ENCODE peak calls at places on chromosomes 6 and 20, in nine cellular contexts. One of them, this sample, is unnamed.

GRCh38 chr6:80690611-80691090 is 584.2 kb downstream of the BCKDHB start:
- DNase-seq in spleen: no peak
- DNase-seq in lower leg skin: no peak
- DNase-seq in choroid plexus epithelial cell: no peak
- DNase-seq in tibial nerve: no peak
- DNase-seq in fibroblast of mammary gland: peak
- DNase-seq in osteoblast: no peak
- DNase-seq in lower lobe of right lung: no peak
- DNase-seq in adrenal gland: no peak
- DNase-seq in this sample: peak

GRCh38 chr20:34829191-34829590 is 3.7 kb upstream of the NCOA6 start:
- DNase-seq in fibroblast of mammary gland: no peak
- DNase-seq in tibial nerve: no peak
- DNase-seq in lower leg skin: no peak
- DNase-seq in lower lobe of right lung: no peak
- DNase-seq in spleen: no peak
- DNase-seq in choroid plexus epithelial cell: no peak
- DNase-seq in adrenal gland: no peak
- DNase-seq in osteoblast: no peak
- DNase-seq in this sample: no peak

GRCh38 chr6:123091091-123091895 is 95.3 kb downstream of the CLVS2 start:
- DNase-seq in lower lobe of right lung: no peak
- DNase-seq in tibial nerve: no peak
- DNase-seq in spleen: no peak
- DNase-seq in choroid plexus epithelial cell: peak
- DNase-seq in lower leg skin: no peak
- DNase-seq in osteoblast: peak
- DNase-seq in fibroblast of mammary gland: peak
- DNase-seq in adrenal gland: peak
- DNase-seq in this sample: peak

GRCh38 chr6:81614292-81614691 is 138.2 kb downstream of the TENT5A start:
- DNase-seq in lower lobe of right lung: no peak
- DNase-seq in adrenal gland: no peak
- DNase-seq in choroid plexus epithelial cell: peak
- DNase-seq in tibial nerve: no peak
- DNase-seq in spleen: no peak
- DNase-seq in lower leg skin: no peak
- DNase-seq in fibroblast of mammary gland: peak
- DNase-seq in osteoblast: no peak
- DNase-seq in this sample: peak

GRCh38 chr6:31761343-31761742 is 1.1 kb upstream of the SAPCD1 start:
- DNase-seq in tibial nerve: no peak
- DNase-seq in choroid plexus epithelial cell: no peak
- DNase-seq in spleen: peak
- DNase-seq in fibroblast of mammary gland: no peak
- DNase-seq in lower lobe of right lung: no peak
- DNase-seq in adrenal gland: no peak
- DNase-seq in lower leg skin: no peak
- DNase-seq in osteoblast: peak
- DNase-seq in this sample: no peak

GRCh38 chr6:137733353-137733746 is 133.7 kb upstream of the TNFAIP3 start:
- DNase-seq in spleen: no peak
- DNase-seq in choroid plexus epithelial cell: peak
- DNase-seq in lower lobe of right lung: no peak
- DNase-seq in lower leg skin: no peak
- DNase-seq in osteoblast: no peak
- DNase-seq in tibial nerve: no peak
- DNase-seq in adrenal gland: no peak
- DNase-seq in fibroblast of mammary gland: no peak
- DNase-seq in this sample: no peak

GRCh38 chr20:55052464-55052863 is 577.1 kb downstream of the DOK5 start:
- DNase-seq in fibroblast of mammary gland: no peak
- DNase-seq in spleen: no peak
- DNase-seq in tibial nerve: no peak
- DNase-seq in adrenal gland: no peak
- DNase-seq in lower leg skin: no peak
- DNase-seq in osteoblast: no peak
- DNase-seq in lower lobe of right lung: no peak
- DNase-seq in choroid plexus epithelial cell: no peak
- DNase-seq in this sample: no peak

GRCh38 chr6:139277161-139277560 is 14.6 kb downstream of the TXLNB start:
- DNase-seq in tibial nerve: no peak
- DNase-seq in lower lobe of right lung: no peak
- DNase-seq in lower leg skin: no peak
- DNase-seq in choroid plexus epithelial cell: no peak
- DNase-seq in spleen: no peak
- DNase-seq in adrenal gland: no peak
- DNase-seq in osteoblast: no peak
- DNase-seq in fibroblast of mammary gland: no peak
- DNase-seq in this sample: peak

GRCh38 chr6:37038297-37039198 is 33.1 kb downstream of the FGD2 start:
- DNase-seq in adrenal gland: peak
- DNase-seq in spleen: no peak
- DNase-seq in lower lobe of right lung: peak
- DNase-seq in osteoblast: no peak
- DNase-seq in lower leg skin: no peak
- DNase-seq in fibroblast of mammary gland: peak
- DNase-seq in choroid plexus epithelial cell: peak
- DNase-seq in tibial nerve: peak
- DNase-seq in this sample: peak

GRCh38 chr6:167046861-167047495 is 47.8 kb downstream of the CEP43 start:
- DNase-seq in spleen: no peak
- DNase-seq in choroid plexus epithelial cell: no peak
- DNase-seq in osteoblast: no peak
- DNase-seq in fibroblast of mammary gland: no peak
- DNase-seq in lower lobe of right lung: no peak
- DNase-seq in tibial nerve: no peak
- DNase-seq in lower leg skin: no peak
- DNase-seq in adrenal gland: no peak
- DNase-seq in this sample: no peak

GRCh38 chr6:69584536-69584912 is 212.3 kb downstream of the LMBRD1 start:
- DNase-seq in spleen: no peak
- DNase-seq in lower lobe of right lung: no peak
- DNase-seq in adrenal gland: no peak
- DNase-seq in fibroblast of mammary gland: no peak
- DNase-seq in tibial nerve: no peak
- DNase-seq in choroid plexus epithelial cell: no peak
- DNase-seq in lower leg skin: no peak
- DNase-seq in osteoblast: no peak
- DNase-seq in this sample: no peak

GRCh38 chr6:15987569-15987968 is 141.3 kb upstream of the MYLIP start:
- DNase-seq in adrenal gland: peak
- DNase-seq in choroid plexus epithelial cell: peak
- DNase-seq in fibroblast of mammary gland: no peak
- DNase-seq in lower lobe of right lung: no peak
- DNase-seq in lower leg skin: peak
- DNase-seq in spleen: no peak
- DNase-seq in tibial nerve: no peak
- DNase-seq in osteoblast: no peak
- DNase-seq in this sample: peak

GRCh38 chr6:135451617-135452190 is 45.8 kb downstream of the AHI1 start:
- DNase-seq in choroid plexus epithelial cell: peak
- DNase-seq in lower leg skin: no peak
- DNase-seq in adrenal gland: no peak
- DNase-seq in tibial nerve: no peak
- DNase-seq in fibroblast of mammary gland: peak
- DNase-seq in osteoblast: peak
- DNase-seq in lower lobe of right lung: no peak
- DNase-seq in spleen: no peak
- DNase-seq in this sample: peak

GRCh38 chr6:31356216-31356945 is 598 bp downstream of the HLA-B start:
- DNase-seq in spleen: peak
- DNase-seq in tibial nerve: peak
- DNase-seq in osteoblast: peak
- DNase-seq in choroid plexus epithelial cell: peak
- DNase-seq in lower leg skin: no peak
- DNase-seq in lower lobe of right lung: peak
- DNase-seq in adrenal gland: peak
- DNase-seq in fibroblast of mammary gland: no peak
- DNase-seq in this sample: peak

GRCh38 chr6:84242265-84242664 is 14.8 kb upstream of the CEP162 start:
- DNase-seq in osteoblast: no peak
- DNase-seq in choroid plexus epithelial cell: no peak
- DNase-seq in fibroblast of mammary gland: no peak
- DNase-seq in spleen: no peak
- DNase-seq in tibial nerve: no peak
- DNase-seq in lower lobe of right lung: no peak
- DNase-seq in lower leg skin: no peak
- DNase-seq in adrenal gland: no peak
- DNase-seq in this sample: no peak

DNA sequence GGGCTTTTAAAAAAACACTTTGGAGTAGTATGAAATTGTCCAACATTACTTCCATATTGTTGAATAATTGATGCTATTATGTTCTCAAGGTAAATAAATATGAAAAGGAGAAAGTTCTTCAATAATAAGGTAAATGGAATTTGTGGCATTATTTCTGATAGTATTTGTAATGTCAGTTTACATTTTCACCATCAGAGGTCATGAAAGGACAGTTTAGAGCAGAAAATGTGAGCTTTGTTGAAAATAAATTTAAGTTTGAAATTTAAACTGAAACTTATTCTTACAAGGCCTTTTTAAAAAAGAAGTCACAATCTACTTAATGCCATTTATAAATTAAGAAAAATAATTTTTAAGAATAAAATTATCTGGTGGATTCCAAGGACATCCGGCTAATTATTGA is 15.8 kb upstream of the CEP162 start:
- DNase-seq in lower lobe of right lung: no peak
- DNase-seq in choroid plexus epithelial cell: peak
- DNase-seq in lower leg skin: no peak
- DNase-seq in adrenal gland: no peak
- DNase-seq in osteoblast: no peak
- DNase-seq in spleen: no peak
- DNase-seq in fibroblast of mammary gland: peak
- DNase-seq in tibial nerve: no peak
- DNase-seq in this sample: peak
- TF ChIP-seq CTCF in lower lobe of right lung: no peak
- TF ChIP-seq CTCF in choroid plexus epithelial cell: no peak
- TF ChIP-seq CTCF in lower leg skin: no peak
- TF ChIP-seq CTCF in adrenal gland: no peak
- TF ChIP-seq CTCF in osteoblast: peak
- TF ChIP-seq CTCF in spleen: no peak
- TF ChIP-seq CTCF in fibroblast of mammary gland: peak
- TF ChIP-seq CTCF in tibial nerve: peak
- TF ChIP-seq CTCF in this sample: no peak

DNA sequence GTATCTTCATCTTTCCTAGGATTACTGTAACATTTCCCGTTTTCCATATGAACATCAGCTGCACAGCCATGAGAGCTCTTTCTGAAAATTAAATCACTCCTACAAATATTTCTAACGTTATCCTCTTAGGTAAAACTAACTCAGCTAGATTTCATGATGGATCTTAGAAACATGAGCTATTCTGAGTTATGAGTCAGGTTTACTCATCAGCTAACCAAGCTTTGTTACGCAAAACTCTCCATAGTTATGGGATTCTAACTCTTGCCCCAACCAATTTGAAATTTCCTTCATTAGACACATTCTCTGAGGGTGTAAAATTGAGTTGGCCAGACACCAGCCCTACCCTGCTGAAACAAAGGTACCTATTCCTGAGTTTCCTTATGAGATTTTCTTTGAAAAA is 14.0 kb downstream of the DEFB110 start:
- DNase-seq in fibroblast of mammary gland: peak
- DNase-seq in tibial nerve: no peak
- DNase-seq in lower leg skin: no peak
- DNase-seq in lower lobe of right lung: no peak
- DNase-seq in choroid plexus epithelial cell: no peak
- DNase-seq in osteoblast: no peak
- DNase-seq in spleen: no peak
- DNase-seq in adrenal gland: no peak
- DNase-seq in this sample: no peak
- TF ChIP-seq CTCF in fibroblast of mammary gland: no peak
- TF ChIP-seq CTCF in tibial nerve: no peak
- TF ChIP-seq CTCF in lower leg skin: no peak
- TF ChIP-seq CTCF in lower lobe of right lung: no peak
- TF ChIP-seq CTCF in choroid plexus epithelial cell: no peak
- TF ChIP-seq CTCF in osteoblast: no peak
- TF ChIP-seq CTCF in spleen: no peak
- TF ChIP-seq CTCF in adrenal gland: no peak
- TF ChIP-seq CTCF in this sample: no peak

DNA sequence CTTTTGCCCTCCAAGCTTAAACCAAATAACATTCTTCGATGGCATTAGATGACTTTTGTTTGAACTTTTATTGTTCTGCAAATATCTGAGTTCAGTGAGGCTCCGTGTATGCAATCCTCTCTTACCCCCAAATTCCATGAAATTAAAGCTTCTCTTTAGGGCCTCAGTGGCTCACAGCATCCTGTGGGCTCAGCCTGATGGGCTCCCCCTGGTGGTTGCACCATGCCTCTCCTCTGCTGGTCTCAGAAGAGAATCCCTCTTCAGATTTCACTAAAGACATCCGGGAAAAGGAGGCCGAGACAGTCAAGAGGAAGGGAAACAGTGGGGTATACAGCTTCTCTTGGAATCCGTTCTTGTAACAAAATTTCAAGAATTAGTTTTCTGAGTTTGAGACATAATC is 331.6 kb upstream of the NT5E start:
- DNase-seq in lower leg skin: peak
- DNase-seq in osteoblast: no peak
- DNase-seq in lower lobe of right lung: no peak
- DNase-seq in adrenal gland: no peak
- DNase-seq in fibroblast of mammary gland: no peak
- DNase-seq in tibial nerve: no peak
- DNase-seq in choroid plexus epithelial cell: no peak
- DNase-seq in spleen: no peak
- DNase-seq in this sample: no peak
- TF ChIP-seq CTCF in lower leg skin: no peak
- TF ChIP-seq CTCF in osteoblast: peak
- TF ChIP-seq CTCF in lower lobe of right lung: no peak
- TF ChIP-seq CTCF in adrenal gland: no peak
- TF ChIP-seq CTCF in fibroblast of mammary gland: peak
- TF ChIP-seq CTCF in tibial nerve: no peak
- TF ChIP-seq CTCF in choroid plexus epithelial cell: peak
- TF ChIP-seq CTCF in spleen: no peak
- TF ChIP-seq CTCF in this sample: no peak

DNA sequence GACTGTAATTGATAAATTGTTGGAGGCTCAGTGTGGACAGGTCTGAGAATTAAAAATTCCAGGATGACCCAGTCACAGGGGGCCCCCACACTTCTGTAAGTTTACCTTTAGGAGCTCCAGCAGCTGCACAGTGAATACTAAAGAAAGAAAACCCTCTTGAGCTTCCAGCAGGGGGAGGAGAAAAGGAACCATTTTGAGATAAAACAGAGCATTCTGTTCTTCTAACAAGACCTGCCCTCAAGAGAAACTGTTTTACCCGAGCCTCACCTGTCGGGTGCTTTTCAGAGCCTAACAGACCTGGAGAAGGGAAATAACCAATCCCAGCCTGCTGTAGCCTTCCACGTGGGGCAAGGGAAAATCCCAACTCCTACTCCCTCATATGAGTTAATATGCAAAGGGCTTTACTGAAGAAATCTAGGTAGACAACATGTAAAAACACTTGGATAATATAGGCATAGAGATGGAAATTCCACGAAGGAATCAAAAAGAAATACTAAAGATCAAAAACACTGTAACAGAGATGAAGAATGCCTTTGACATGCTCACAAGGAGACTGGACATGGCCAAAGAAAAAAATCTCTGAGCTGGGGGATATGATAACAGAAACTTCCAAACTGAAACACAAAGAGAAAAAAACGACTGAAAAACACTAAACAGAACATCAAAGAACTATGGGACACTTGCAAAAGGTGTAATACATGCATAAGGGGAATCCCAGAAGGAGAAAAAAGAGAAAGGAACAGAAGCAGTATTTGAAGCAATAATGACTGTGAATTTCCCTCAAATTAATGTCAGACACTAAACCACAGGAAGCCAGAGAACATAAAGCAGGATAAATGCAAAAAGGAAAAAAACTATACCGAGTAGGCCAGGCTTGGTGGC is 117.6 kb upstream of the ARID1B start:
- DNase-seq in tibial nerve: no peak
- DNase-seq in osteoblast: no peak
- DNase-seq in lower leg skin: no peak
- DNase-seq in fibroblast of mammary gland: no peak
- DNase-seq in choroid plexus epithelial cell: no peak
- DNase-seq in adrenal gland: no peak
- DNase-seq in lower lobe of right lung: no peak
- DNase-seq in spleen: no peak
- DNase-seq in this sample: no peak
- TF ChIP-seq CTCF in tibial nerve: no peak
- TF ChIP-seq CTCF in osteoblast: no peak
- TF ChIP-seq CTCF in lower leg skin: no peak
- TF ChIP-seq CTCF in fibroblast of mammary gland: no peak
- TF ChIP-seq CTCF in choroid plexus epithelial cell: peak
- TF ChIP-seq CTCF in adrenal gland: no peak
- TF ChIP-seq CTCF in lower lobe of right lung: no peak
- TF ChIP-seq CTCF in spleen: no peak
- TF ChIP-seq CTCF in this sample: no peak